ENCODE peak calls at places on chromosomes 13 and 19, in nine cellular contexts. F is T-helper 1 cell; V is bronchial epithelial cell; Y is tibial artery; Q is activated CD8-positive, alpha-beta T cell treated with anti-CD3 and anti-CD28 coated beads, Interleukin-2, amount 10 ng/mL, durations not matched to agents 7 days and 5 days; U is activated CD4-positive, alpha-beta T cell treated with anti-CD3 and anti-CD28 coated beads, Interleukin-2, amount 50 U/mL, for 48 hours; H is uterus; X is GM12865; O is stimulated activated CD8-positive, alpha-beta memory T cell treated with anti-CD3 and anti-CD28 coated beads, Interleukin-12 subunit alpha, Interleukin-12 subunit beta, amount 100 ng/mL, for 1 hour. N is an unnamed sample.

GRCh38 chr13:31756346-31756745 is 17.0 kb downstream of the RXFP2 start:
- DNase-seq in Q (no peak), U (no peak), H (peak), O (no peak), F (no peak), X (no peak), Y (peak), V (peak), N (no peak)

GRCh38 chr13:93765056-93765455 is 538.4 kb downstream of the GPC6 start:
- DNase-seq in Q (no peak), H (no peak), V (no peak), U (no peak), X (no peak), O (no peak), F (no peak), Y (no peak), N (no peak)

GRCh38 chr13:99590519-99591011 is 89.3 kb downstream of the TM9SF2 start:
- DNase-seq in F (no peak), H (no peak), Y (no peak), X (no peak), Q (no peak), O (no peak), V (no peak), U (no peak), N (no peak)

GRCh38 chr13:37501187-37501586 is 97.4 kb downstream of the POSTN start:
- DNase-seq in H (no peak), V (no peak), F (no peak), X (no peak), U (no peak), Q (no peak), Y (no peak), O (no peak), N (no peak)

GRCh38 chr13:81197483-81197882 is 856.6 kb upstream of the SPRY2 start:
- DNase-seq in F (no peak), O (no peak), Y (no peak), U (no peak), H (no peak), Q (no peak), X (no peak), V (no peak), N (no peak)

GRCh38 chr19:34228347-34228746 is 26.0 kb upstream of the GARRE1 start:
- DNase-seq in V (peak), U (no peak), X (no peak), Q (no peak), Y (no peak), F (no peak), O (no peak), H (no peak), N (no peak)

GRCh38 chr19:51321799-51322198 is 10.4 kb downstream of the IGLON5 start:
- DNase-seq in Y (no peak), H (no peak), U (no peak), F (no peak), X (no peak), O (no peak), Q (no peak), V (no peak), N (no peak)

GRCh38 chr13:109182777-109183465 is 553.5 kb downstream of the MYO16 start:
- DNase-seq in H (no peak), O (no peak), X (no peak), U (no peak), F (no peak), V (no peak), Y (no peak), Q (no peak), N (no peak)

GRCh38 chr19:12098040-12098439 is 33.5 kb downstream of the ZNF844 start:
- DNase-seq in O (no peak), Q (no peak), F (no peak), Y (no peak), U (no peak), V (peak), H (no peak), X (no peak), N (no peak)

GRCh38 chr19:2043269-2043641 is 7.8 kb downstream of the MKNK2 start:
- DNase-seq in X (peak), H (peak), V (no peak), Y (no peak), F (no peak), O (no peak), Q (peak), U (peak), N (no peak)

GRCh38 chr13:95948646-95949045 is 104.6 kb downstream of the UGGT2 start:
- DNase-seq in V (peak), Y (no peak), F (no peak), X (no peak), Q (no peak), U (no peak), O (no peak), H (no peak), N (no peak)

GRCh38 chr19:38173324-38174041 is 50.5 kb downstream of the DPF1 start:
- DNase-seq in Y (no peak), U (no peak), Q (no peak), F (no peak), V (peak), X (no peak), H (no peak), O (no peak), N (no peak)

GRCh38 chr13:32150794-32151193 is 119.2 kb downstream of the FRY start:
- DNase-seq in F (no peak), H (peak), Q (no peak), X (no peak), U (no peak), Y (peak), O (no peak), V (no peak), N (no peak)

GRCh38 chr19:43648633-43649032 is 9.0 kb upstream of the CADM4 start:
- DNase-seq in F (no peak), Q (no peak), H (no peak), U (no peak), V (no peak), X (no peak), O (no peak), Y (no peak), N (no peak)

N was measured in nephron progenitor cell.